ENCODE peak calls at places on chromosomes 12 and 14, in five cellular contexts. Y is activated B cell treated with CpG ODN at 0.5 μM for 24 hours; X is stimulated activated CD4-positive, alpha-beta T cell treated with anti-CD3 and anti-CD28 coated beads, Interleukin-2, amount 100 ng/mL, for 24 hours; Z is GM10248; A is ELR. T is an unnamed sample.

GRCh38 chr12:18868673-18869072 is 130.8 kb downstream of the CAPZA3 start:
- DNase-seq in Z (no peak), X (no peak), A (peak; percentile 52), Y (no peak), T (no peak)

GRCh38 chr14:93970589-93970966 is 5.8 kb downstream of the ASB2 start:
- DNase-seq in Y (peak; percentile 42), A (peak; percentile 51), Z (no peak), X (peak; percentile 67), T (peak; percentile 59)

GRCh38 chr14:101953151-101953550 is 11.2 kb upstream of the DYNC1H1 start:
- DNase-seq in Z (no peak), Y (no peak), X (no peak), A (no peak), T (no peak)

GRCh38 chr12:75646329-75646940 is 135.0 kb upstream of the KRR1 start:
- DNase-seq in A (no peak), X (no peak), Z (no peak), Y (no peak), T (no peak)

GRCh38 chr12:46908236-46908935 is 82.6 kb upstream of the SLC38A4 start:
- DNase-seq in X (no peak), Y (no peak), A (peak; percentile 76), Z (no peak), T (no peak)

GRCh38 chr12:110165540-110166159 is 41.5 kb downstream of the IFT81 start:
- DNase-seq in Z (peak; percentile 32), A (no peak), X (no peak), Y (no peak), T (no peak)

GRCh38 chr12:20350495-20350894 is 17.8 kb upstream of the PDE3A start:
- DNase-seq in Y (no peak), Z (no peak), X (no peak), A (peak; percentile 49), T (no peak)

GRCh38 chr12:29713729-29714128 is 70.0 kb downstream of the TMTC1 start:
- DNase-seq in Z (no peak), A (no peak), Y (no peak), X (no peak), T (no peak)

GRCh38 chr12:110807640-110808039 is 39.1 kb upstream of the CCDC63 start:
- DNase-seq in A (no peak), X (no peak), Y (no peak), Z (no peak), T (no peak)

GRCh38 chr12:127293507-127294310 is 973.3 kb upstream of the TMEM132C start:
- DNase-seq in A (peak; percentile 81), X (peak; percentile 62), Z (no peak), Y (no peak), T (peak; percentile 13)

GRCh38 chr14:52267501-52268190 is at the start of gene PTGDR:
- DNase-seq in Z (no peak), Y (no peak), A (no peak), X (peak; percentile 55), T (peak; percentile 30)

GRCh38 chr12:76967181-76967885 is 88.5 kb upstream of the CSRP2 start:
- DNase-seq in Z (no peak), A (no peak), Y (no peak), X (no peak), T (no peak)

GRCh38 chr12:53046655-53047220 is 3.1 kb upstream of the TNS2 start:
- DNase-seq in Y (peak; percentile 44), X (peak; percentile 62), Z (peak; percentile 46), A (peak; percentile 87), T (no peak)

GRCh38 chr12:123713398-123714301 is 1.5 kb downstream of the ATP6V0A2 start:
- DNase-seq in X (peak; percentile 46), Z (no peak), A (peak; percentile 25), Y (no peak), T (no peak)

GRCh38 chr12:48045965-48046364 is 41.7 kb upstream of the COL2A1 start:
- DNase-seq in Y (no peak), A (no peak), Z (no peak), X (no peak), T (no peak)

GRCh38 chr14:55130194-55130550 is 1.1 kb downstream of the LGALS3 start:
- DNase-seq in Y (no peak), Z (no peak), X (no peak), A (peak; percentile 48), T (no peak)

GRCh38 chr14:101478796-101479410 is 82.4 kb upstream of the DIO3 start:
- DNase-seq in A (no peak), Z (no peak), X (no peak), Y (no peak), T (no peak)

GRCh38 chr14:54774824-54775223 is 127.8 kb downstream of the GCH1 start:
- DNase-seq in A (no peak), Z (no peak), X (no peak), Y (no peak), T (no peak)

GRCh38 chr12:131066207-131066885 is 112.6 kb downstream of the ADGRD1 start:
- DNase-seq in Y (peak; percentile 7), X (no peak), A (no peak), Z (no peak), T (no peak)

GRCh38 chr14:40004871-40005503 is 572.8 kb upstream of the FBXO33 start:
- DNase-seq in Y (no peak), Z (no peak), X (no peak), A (no peak), T (no peak)

GRCh38 chr14:61747342-61747741 is 14.9 kb upstream of the SNAPC1 start:
- DNase-seq in Y (no peak), A (no peak), X (no peak), Z (no peak), T (no peak)

GRCh38 chr12:6471992-6472366 is 1.5 kb upstream of the VAMP1 start:
- DNase-seq in X (no peak), Z (no peak), A (peak; percentile 63), Y (no peak), T (no peak)

GRCh38 chr12:71546322-71546861 is 106.8 kb downstream of the LGR5 start:
- DNase-seq in Y (no peak), A (no peak), X (no peak), Z (peak; percentile 12), T (no peak)

GRCh38 chr12:124531281-124531745 is 36.1 kb downstream of the NCOR2 start:
- DNase-seq in Y (no peak), X (no peak), A (no peak), Z (no peak), T (no peak)

GRCh38 chr14:47675239-47675488 is 241 bp downstream of the MDGA2 start:
- DNase-seq in X (no peak), Y (no peak), Z (no peak), A (no peak), T (no peak)

GRCh38 chr12:2643736-2644135 is 151.0 kb upstream of the FKBP4 start:
- DNase-seq in Z (no peak), X (no peak), A (no peak), Y (no peak), T (no peak)

GRCh38 chr14:66918527-66918926 is 270.7 kb upstream of the GARIN2 start:
- DNase-seq in Y (no peak), A (no peak), Z (no peak), X (no peak), T (no peak)

GRCh38 chr12:53645191-53645590 is 19.0 kb upstream of the ATF7 start:
- DNase-seq in Y (no peak), A (no peak), X (no peak), Z (no peak), T (no peak)

GRCh38 chr12:10361622-10362021 is 28.2 kb downstream of the KLRK1 start:
- DNase-seq in A (no peak), X (no peak), Z (no peak), Y (no peak), T (no peak)

GRCh38 chr12:113724703-113725556 is 241.2 kb downstream of the RBM19 start:
- DNase-seq in X (no peak), Z (no peak), Y (no peak), A (no peak), T (no peak)

GRCh38 chr12:2845280-2845679 is 10.4 kb upstream of the NRIP2 start:
- DNase-seq in Z (no peak), A (peak; percentile 70), Y (no peak), X (no peak), T (no peak)

GRCh38 chr12:208813-209212 is 5.1 kb downstream of the SLC6A12 start:
- DNase-seq in Z (no peak), X (no peak), A (no peak), Y (no peak), T (no peak)

GRCh38 chr12:8676651-8677050 is 14.0 kb upstream of the MFAP5 start:
- DNase-seq in X (no peak), A (no peak), Y (no peak), Z (no peak), T (no peak)

GRCh38 chr12:67025543-67026114 is 243.5 kb upstream of the CAND1 start:
- DNase-seq in Y (no peak), Z (peak; percentile 40), X (peak; percentile 64), A (peak; percentile 51), T (peak; percentile 3)

GRCh38 chr12:51162217-51162616 is 10.7 kb downstream of the TFCP2 start:
- DNase-seq in A (no peak), Y (no peak), Z (no peak), X (no peak), T (no peak)

GRCh38 chr14:72975776-72976175 is 49.5 kb downstream of the DCAF4 start:
- DNase-seq in Z (no peak), X (no peak), A (peak; percentile 32), Y (no peak), T (no peak)

GRCh38 chr14:38405851-38406630 is 150.1 kb upstream of the CLEC14A start:
- DNase-seq in X (no peak), Z (no peak), A (peak; percentile 77), Y (no peak), T (no peak)

GRCh38 chr12:49643135-49643534 is 19.8 kb downstream of the PRPF40B start:
- DNase-seq in A (no peak), X (no peak), Z (no peak), Y (no peak), T (no peak)

GRCh38 chr14:102512713-102513373 is 3.3 kb upstream of the ANKRD9 start:
- DNase-seq in X (no peak), Z (no peak), Y (no peak), A (no peak), T (no peak)

GRCh38 chr12:47270782-47271664 is 191.3 kb upstream of the AMIGO2 start:
- DNase-seq in Z (no peak), Y (no peak), A (peak; percentile 95), X (no peak), T (no peak)